ENCODE peak calls at places on chromosomes 11 and 22, in four cellular contexts. N is H4; B is Jurkat, Clone E6-1; O is AG09319. U is an unnamed sample.

GRCh38 chr11:134841411-134841810 is 429.4 kb upstream of the B3GAT1 start:
- DNase-seq in O (no peak), N (no peak), B (peak; percentile 61), U (no peak)

GRCh38 chr11:111443640-111444039 is 64.6 kb upstream of the POU2AF1 start:
- DNase-seq in O (no peak), N (no peak), B (no peak), U (no peak)

GRCh38 chr11:20097319-20098221 is 62.7 kb downstream of the DBX1 start:
- DNase-seq in N (peak; percentile 56), B (no peak), O (peak; percentile 89), U (no peak)

GRCh38 chr11:8811571-8811970 is 99.4 kb upstream of the AKIP1 start:
- DNase-seq in B (no peak), O (no peak), N (no peak), U (no peak)

GRCh38 chr11:74682731-74683278 is 48.4 kb downstream of the CHRDL2 start:
- DNase-seq in N (no peak), B (no peak), O (no peak), U (no peak)

GRCh38 chr22:46763051-46763705 is 728 bp downstream of the TBC1D22A start:
- DNase-seq in O (no peak), N (no peak), B (peak; percentile 21), U (peak; percentile 62)

GRCh38 chr22:17046949-17047348 is 37.9 kb upstream of the IL17RA start:
- DNase-seq in B (no peak), N (no peak), O (no peak), U (no peak)

GRCh38 chr22:36293606-36294292 is 40.8 kb downstream of the APOL1 start:
- DNase-seq in O (no peak), B (no peak), N (no peak), U (no peak)

GRCh38 chr11:76824083-76824939 is 36.4 kb upstream of the ACER3 start:
- DNase-seq in O (no peak), N (peak; percentile 67), B (no peak), U (no peak)

GRCh38 chr11:15192007-15192556 is 77.4 kb downstream of the INSC start:
- DNase-seq in B (no peak), O (no peak), N (no peak), U (no peak)

GRCh38 chr11:63502252-63502820 is 3.5 kb upstream of the LGALS12 start:
- DNase-seq in B (no peak), O (no peak), N (no peak), U (no peak)

GRCh38 chr11:16946477-16947282 is 67.5 kb downstream of the PLEKHA7 start:
- DNase-seq in N (no peak), B (no peak), O (no peak), U (no peak)

GRCh38 chr11:110174645-110175310 is 81.6 kb downstream of the ZC3H12C start:
- DNase-seq in B (no peak), N (no peak), O (no peak), U (no peak)

GRCh38 chr11:83056204-83056603 is 15.5 kb downstream of the RAB30 start:
- DNase-seq in B (no peak), N (no peak), O (no peak), U (no peak)

U was measured in activated B cell treated with CpG ODN at 0.5 μM for 24 hours.